ENCODE peak calls at places on chromosome 4, in nine cellular contexts. One of them, this sample, is unnamed.

GRCh38 chr4:67928547-67928946 is 34.7 kb downstream of the TMPRSS11A start:
- DNase-seq in GM23338: no peak
- DNase-seq in A549: peak
- DNase-seq in uterus: no peak
- DNase-seq in astrocyte of the spinal cord: no peak
- DNase-seq in CD8-positive, alpha-beta T cell: no peak
- DNase-seq in ovary: no peak
- DNase-seq in epithelial cell of esophagus: peak
- DNase-seq in cardiac fibroblast: no peak
- DNase-seq in this sample: peak

GRCh38 chr4:154164931-154165839 is 326.4 kb downstream of the DCHS2 start:
- DNase-seq in cardiac fibroblast: peak
- DNase-seq in epithelial cell of esophagus: peak
- DNase-seq in ovary: no peak
- DNase-seq in astrocyte of the spinal cord: peak
- DNase-seq in GM23338: no peak
- DNase-seq in uterus: peak
- DNase-seq in A549: no peak
- DNase-seq in CD8-positive, alpha-beta T cell: no peak
- DNase-seq in this sample: no peak

GRCh38 chr4:122827899-122828601 is 1.4 kb downstream of the FGF2 start:
- DNase-seq in GM23338: peak
- DNase-seq in uterus: peak
- DNase-seq in A549: peak
- DNase-seq in ovary: peak
- DNase-seq in cardiac fibroblast: peak
- DNase-seq in astrocyte of the spinal cord: peak
- DNase-seq in epithelial cell of esophagus: peak
- DNase-seq in CD8-positive, alpha-beta T cell: no peak
- DNase-seq in this sample: no peak

GRCh38 chr4:124144302-124144701 is 568.2 kb downstream of the ANKRD50 start:
- DNase-seq in ovary: no peak
- DNase-seq in uterus: peak
- DNase-seq in CD8-positive, alpha-beta T cell: no peak
- DNase-seq in A549: no peak
- DNase-seq in GM23338: no peak
- DNase-seq in epithelial cell of esophagus: peak
- DNase-seq in astrocyte of the spinal cord: peak
- DNase-seq in cardiac fibroblast: no peak
- DNase-seq in this sample: no peak

GRCh38 chr4:109821186-109821585 is 5.6 kb downstream of the GAR1 start:
- DNase-seq in cardiac fibroblast: no peak
- DNase-seq in astrocyte of the spinal cord: no peak
- DNase-seq in epithelial cell of esophagus: no peak
- DNase-seq in GM23338: no peak
- DNase-seq in ovary: no peak
- DNase-seq in A549: no peak
- DNase-seq in uterus: no peak
- DNase-seq in CD8-positive, alpha-beta T cell: no peak
- DNase-seq in this sample: no peak

GRCh38 chr4:110163327-110164070 is 34.9 kb downstream of the ELOVL6 start:
- DNase-seq in GM23338: no peak
- DNase-seq in ovary: no peak
- DNase-seq in uterus: no peak
- DNase-seq in epithelial cell of esophagus: peak
- DNase-seq in CD8-positive, alpha-beta T cell: no peak
- DNase-seq in cardiac fibroblast: peak
- DNase-seq in astrocyte of the spinal cord: peak
- DNase-seq in A549: peak
- DNase-seq in this sample: no peak

GRCh38 chr4:610411-611261 is 14.7 kb upstream of the PDE6B start:
- DNase-seq in epithelial cell of esophagus: peak
- DNase-seq in A549: peak
- DNase-seq in cardiac fibroblast: peak
- DNase-seq in GM23338: no peak
- DNase-seq in ovary: no peak
- DNase-seq in uterus: no peak
- DNase-seq in astrocyte of the spinal cord: peak
- DNase-seq in CD8-positive, alpha-beta T cell: no peak
- DNase-seq in this sample: peak

GRCh38 chr4:111991797-111992196 is 153.5 kb upstream of the FAM241A start:
- DNase-seq in ovary: no peak
- DNase-seq in astrocyte of the spinal cord: peak
- DNase-seq in CD8-positive, alpha-beta T cell: no peak
- DNase-seq in GM23338: no peak
- DNase-seq in uterus: no peak
- DNase-seq in cardiac fibroblast: peak
- DNase-seq in epithelial cell of esophagus: peak
- DNase-seq in A549: peak
- DNase-seq in this sample: no peak

GRCh38 chr4:11367371-11367770 is 61.3 kb downstream of the HS3ST1 start:
- DNase-seq in GM23338: no peak
- DNase-seq in cardiac fibroblast: peak
- DNase-seq in A549: peak
- DNase-seq in epithelial cell of esophagus: peak
- DNase-seq in ovary: peak
- DNase-seq in uterus: peak
- DNase-seq in CD8-positive, alpha-beta T cell: no peak
- DNase-seq in astrocyte of the spinal cord: peak
- DNase-seq in this sample: peak

GRCh38 chr4:138223191-138223910 is 18.8 kb downstream of the SLC7A11 start:
- DNase-seq in A549: peak
- DNase-seq in astrocyte of the spinal cord: no peak
- DNase-seq in CD8-positive, alpha-beta T cell: no peak
- DNase-seq in GM23338: peak
- DNase-seq in epithelial cell of esophagus: no peak
- DNase-seq in cardiac fibroblast: no peak
- DNase-seq in ovary: no peak
- DNase-seq in uterus: no peak
- DNase-seq in this sample: no peak

GRCh38 chr4:126778348-126778747 is 854.4 kb upstream of the INTU start:
- DNase-seq in epithelial cell of esophagus: peak
- DNase-seq in ovary: no peak
- DNase-seq in A549: no peak
- DNase-seq in astrocyte of the spinal cord: peak
- DNase-seq in cardiac fibroblast: peak
- DNase-seq in uterus: no peak
- DNase-seq in CD8-positive, alpha-beta T cell: no peak
- DNase-seq in GM23338: no peak
- DNase-seq in this sample: no peak

DNA sequence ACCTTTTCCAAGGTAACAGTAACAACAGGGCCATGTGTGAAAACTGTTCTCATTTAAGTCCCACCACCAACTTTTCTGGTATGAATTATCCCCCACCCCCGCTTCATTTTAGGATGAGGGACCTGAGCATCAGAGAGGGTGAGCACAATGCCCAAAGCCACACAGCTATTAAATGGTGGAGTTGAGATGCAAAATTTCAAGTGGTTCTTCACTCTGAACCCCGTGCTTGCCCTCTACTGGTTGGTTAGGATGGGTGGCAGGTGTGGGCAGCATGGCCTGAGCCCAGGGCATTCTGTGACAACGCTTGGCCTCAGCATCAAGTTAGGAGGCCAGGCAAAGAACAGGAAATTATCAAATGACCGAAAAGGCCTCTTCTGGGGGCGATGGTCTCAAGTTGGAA is 33.5 kb downstream of the MED28 start:
- DNase-seq in A549: peak
- DNase-seq in cardiac fibroblast: no peak
- DNase-seq in GM23338: peak
- DNase-seq in CD8-positive, alpha-beta T cell: no peak
- DNase-seq in epithelial cell of esophagus: no peak
- DNase-seq in ovary: no peak
- DNase-seq in astrocyte of the spinal cord: no peak
- DNase-seq in uterus: no peak
- DNase-seq in this sample: no peak
- TF ChIP-seq CTCF in A549: no peak
- TF ChIP-seq CTCF in cardiac fibroblast: peak
- TF ChIP-seq CTCF in GM23338: peak
- TF ChIP-seq CTCF in CD8-positive, alpha-beta T cell: no peak
- TF ChIP-seq CTCF in epithelial cell of esophagus: no peak
- TF ChIP-seq CTCF in ovary: no peak
- TF ChIP-seq CTCF in astrocyte of the spinal cord: peak
- TF ChIP-seq CTCF in uterus: no peak
- TF ChIP-seq CTCF in this sample: no peak

DNA sequence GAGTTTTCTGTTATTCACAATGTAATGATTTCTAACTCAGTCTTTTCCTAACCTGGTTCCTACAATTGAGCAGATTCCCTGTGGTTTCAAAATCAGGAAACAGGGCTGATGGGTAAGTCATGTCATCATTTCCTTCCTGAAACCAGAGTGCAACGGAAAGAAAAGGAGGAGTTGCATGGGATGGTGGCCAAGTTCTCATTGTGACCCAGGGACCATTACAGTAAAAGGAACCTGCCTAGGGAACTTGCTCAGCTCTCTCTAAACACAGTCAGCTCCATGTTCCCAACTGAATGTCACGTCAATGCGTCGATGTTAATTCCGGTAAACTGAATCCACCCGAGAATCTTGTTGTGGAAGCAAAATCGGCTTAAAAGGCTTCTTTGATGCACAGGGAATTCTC is 51.2 kb downstream of the LGI2 start:
- DNase-seq in GM23338: no peak
- DNase-seq in CD8-positive, alpha-beta T cell: no peak
- DNase-seq in ovary: peak
- DNase-seq in uterus: no peak
- DNase-seq in cardiac fibroblast: peak
- DNase-seq in astrocyte of the spinal cord: no peak
- DNase-seq in A549: no peak
- DNase-seq in epithelial cell of esophagus: no peak
- DNase-seq in this sample: no peak
- H3K4me3 ChIP-seq in GM23338: no peak
- H3K4me3 ChIP-seq in CD8-positive, alpha-beta T cell: no peak
- H3K4me3 ChIP-seq in ovary: no peak
- H3K4me3 ChIP-seq in uterus: no peak
- H3K4me3 ChIP-seq in cardiac fibroblast: no peak
- H3K4me3 ChIP-seq in astrocyte of the spinal cord: no peak
- H3K4me3 ChIP-seq in A549: no peak
- H3K4me3 ChIP-seq in epithelial cell of esophagus: no peak
- H3K4me3 ChIP-seq in this sample: no peak

GRCh38 chr4:19736968-19737756 is 514.5 kb upstream of the SLIT2 start:
- DNase-seq in A549: no peak
- DNase-seq in ovary: no peak
- DNase-seq in GM23338: no peak
- DNase-seq in epithelial cell of esophagus: no peak
- DNase-seq in CD8-positive, alpha-beta T cell: no peak
- DNase-seq in astrocyte of the spinal cord: no peak
- DNase-seq in uterus: no peak
- DNase-seq in cardiac fibroblast: no peak
- DNase-seq in this sample: no peak
- TF ChIP-seq CTCF in A549: no peak
- TF ChIP-seq CTCF in ovary: no peak
- TF ChIP-seq CTCF in GM23338: no peak
- TF ChIP-seq CTCF in epithelial cell of esophagus: no peak
- TF ChIP-seq CTCF in CD8-positive, alpha-beta T cell: no peak
- TF ChIP-seq CTCF in astrocyte of the spinal cord: no peak
- TF ChIP-seq CTCF in uterus: no peak
- TF ChIP-seq CTCF in cardiac fibroblast: no peak
- TF ChIP-seq CTCF in this sample: no peak

GRCh38 chr4:26524001-26524400 is 33.7 kb upstream of the CCKAR start:
- DNase-seq in A549: no peak
- DNase-seq in epithelial cell of esophagus: no peak
- DNase-seq in uterus: no peak
- DNase-seq in ovary: no peak
- DNase-seq in CD8-positive, alpha-beta T cell: no peak
- DNase-seq in cardiac fibroblast: no peak
- DNase-seq in GM23338: no peak
- DNase-seq in astrocyte of the spinal cord: no peak
- DNase-seq in this sample: no peak

GRCh38 chr4:26525136-26525535 is 34.9 kb upstream of the CCKAR start:
- DNase-seq in CD8-positive, alpha-beta T cell: no peak
- DNase-seq in astrocyte of the spinal cord: peak
- DNase-seq in uterus: no peak
- DNase-seq in ovary: no peak
- DNase-seq in A549: no peak
- DNase-seq in epithelial cell of esophagus: peak
- DNase-seq in cardiac fibroblast: peak
- DNase-seq in GM23338: no peak
- DNase-seq in this sample: no peak

GRCh38 chr4:26520728-26521442 is 30.6 kb upstream of the CCKAR start:
- DNase-seq in A549: no peak
- DNase-seq in epithelial cell of esophagus: peak
- DNase-seq in ovary: no peak
- DNase-seq in CD8-positive, alpha-beta T cell: no peak
- DNase-seq in cardiac fibroblast: no peak
- DNase-seq in uterus: peak
- DNase-seq in astrocyte of the spinal cord: no peak
- DNase-seq in GM23338: no peak
- DNase-seq in this sample: no peak

GRCh38 chr4:26525751-26526150 is 35.5 kb upstream of the CCKAR start:
- DNase-seq in ovary: no peak
- DNase-seq in A549: no peak
- DNase-seq in epithelial cell of esophagus: peak
- DNase-seq in uterus: no peak
- DNase-seq in astrocyte of the spinal cord: peak
- DNase-seq in cardiac fibroblast: peak
- DNase-seq in GM23338: no peak
- DNase-seq in CD8-positive, alpha-beta T cell: no peak
- DNase-seq in this sample: no peak

GRCh38 chr4:26522478-26522877 is 32.2 kb upstream of the CCKAR start:
- DNase-seq in uterus: no peak
- DNase-seq in cardiac fibroblast: peak
- DNase-seq in GM23338: no peak
- DNase-seq in ovary: no peak
- DNase-seq in epithelial cell of esophagus: peak
- DNase-seq in CD8-positive, alpha-beta T cell: no peak
- DNase-seq in A549: no peak
- DNase-seq in astrocyte of the spinal cord: peak
- DNase-seq in this sample: no peak
- H3K4me3 ChIP-seq in uterus: no peak
- H3K4me3 ChIP-seq in cardiac fibroblast: no peak
- H3K4me3 ChIP-seq in GM23338: no peak
- H3K4me3 ChIP-seq in ovary: no peak
- H3K4me3 ChIP-seq in epithelial cell of esophagus: no peak
- H3K4me3 ChIP-seq in CD8-positive, alpha-beta T cell: no peak
- H3K4me3 ChIP-seq in A549: no peak
- H3K4me3 ChIP-seq in astrocyte of the spinal cord: no peak
- H3K4me3 ChIP-seq in this sample: no peak

GRCh38 chr4:45455217-45455616 is 668.6 kb downstream of the GABRG1 start:
- DNase-seq in uterus: no peak
- DNase-seq in CD8-positive, alpha-beta T cell: no peak
- DNase-seq in astrocyte of the spinal cord: no peak
- DNase-seq in epithelial cell of esophagus: no peak
- DNase-seq in GM23338: no peak
- DNase-seq in A549: no peak
- DNase-seq in cardiac fibroblast: no peak
- DNase-seq in ovary: no peak
- DNase-seq in this sample: no peak

GRCh38 chr4:45453258-45453841 is 670.5 kb downstream of the GABRG1 start:
- DNase-seq in epithelial cell of esophagus: peak
- DNase-seq in ovary: no peak
- DNase-seq in A549: peak
- DNase-seq in GM23338: peak
- DNase-seq in uterus: no peak
- DNase-seq in CD8-positive, alpha-beta T cell: no peak
- DNase-seq in cardiac fibroblast: peak
- DNase-seq in astrocyte of the spinal cord: peak
- DNase-seq in this sample: peak
- TF ChIP-seq CTCF in epithelial cell of esophagus: peak
- TF ChIP-seq CTCF in ovary: no peak
- TF ChIP-seq CTCF in A549: no peak
- TF ChIP-seq CTCF in GM23338: peak
- TF ChIP-seq CTCF in uterus: peak
- TF ChIP-seq CTCF in CD8-positive, alpha-beta T cell: no peak
- TF ChIP-seq CTCF in cardiac fibroblast: peak
- TF ChIP-seq CTCF in astrocyte of the spinal cord: peak
- TF ChIP-seq CTCF in this sample: peak